ENCODE peak calls at places on chromosomes 11 and 22, in six cellular contexts. E is stimulated activated CD4-positive, alpha-beta T cell treated with anti-CD3 and anti-CD28 coated beads, TNF-alpha, amount 100 ng/mL, for 1 hour; M is NCI-H1048; R is AG09309; X is EH; T is GM23248. K is an unnamed sample.

GRCh38 chr11:94873910-94874575 is 99.3 kb downstream of the CWC15 start:
- DNase-seq in T (no peak), M (no peak), R (no peak), X (no peak), E (no peak), K (no peak)

GRCh38 chr11:12182650-12183511 is 72.5 kb downstream of the MICAL2 start:
- DNase-seq in X (peak), M (no peak), E (no peak), R (peak), T (peak), K (peak)

GRCh38 chr11:94563176-94563847 is 3.9 kb upstream of the PIWIL4 start:
- DNase-seq in E (no peak), R (no peak), X (peak), M (no peak), T (peak), K (peak)

GRCh38 chr22:29301716-29302401 is 4.6 kb upstream of the GAS2L1 start:
- DNase-seq in E (no peak), M (no peak), R (no peak), T (no peak), X (no peak), K (no peak)

GRCh38 chr11:2259466-2259830 is 10.9 kb downstream of the ASCL2 start:
- DNase-seq in X (no peak), T (no peak), R (no peak), E (no peak), M (no peak), K (no peak)

GRCh38 chr22:35739642-35740041 is 22.0 kb downstream of the APOL5 start:
- DNase-seq in M (no peak), T (peak), R (no peak), X (peak), E (no peak), K (peak)

GRCh38 chr11:43393765-43394355 is 35.1 kb downstream of the TTC17 start:
- DNase-seq in E (no peak), T (no peak), X (no peak), M (no peak), R (no peak), K (peak)

GRCh38 chr11:111512296-111513239 is at the start of gene BTG4:
- DNase-seq in R (no peak), E (no peak), M (no peak), X (peak), T (peak), K (peak)

GRCh38 chr22:39431216-39431801 is 25.5 kb upstream of the MGAT3 start:
- DNase-seq in X (no peak), M (no peak), R (no peak), T (no peak), E (no peak), K (no peak)

GRCh38 chr11:64687204-64687603 is 35.8 kb downstream of the NRXN2 start:
- DNase-seq in M (no peak), E (no peak), R (no peak), T (no peak), X (no peak), K (no peak)

GRCh38 chr11:50164050-50164449 is 131.4 kb downstream of the OR4C45 start:
- DNase-seq in R (no peak), T (no peak), X (no peak), E (no peak), M (no peak), K (no peak)

GRCh38 chr11:69635210-69635609 is 5.7 kb upstream of the CCND1 start:
- DNase-seq in M (no peak), R (no peak), T (no peak), X (no peak), E (no peak), K (no peak)

GRCh38 chr11:61627831-61628753 is 47.2 kb upstream of the SYT7 start:
- DNase-seq in E (peak), M (no peak), T (peak), R (peak), X (peak), K (peak)

GRCh38 chr11:34327804-34328631 is 29.8 kb downstream of the ABTB2 start:
- DNase-seq in R (no peak), X (no peak), T (no peak), M (no peak), E (no peak), K (no peak)

GRCh38 chr11:20011294-20011951 is 148.9 kb downstream of the DBX1 start:
- DNase-seq in E (no peak), R (no peak), M (no peak), X (no peak), T (peak), K (peak)

GRCh38 chr11:116233581-116233980 is 539.2 kb downstream of the BUD13 start:
- DNase-seq in R (no peak), E (no peak), T (no peak), M (no peak), X (no peak), K (no peak)

GRCh38 chr11:130555251-130555841 is 106.9 kb downstream of the ADAMTS15 start:
- DNase-seq in R (no peak), X (peak), M (no peak), T (peak), E (no peak), K (peak)

GRCh38 chr22:21681566-21682370 is 16.0 kb downstream of the PPIL2 start:
- DNase-seq in R (no peak), M (no peak), T (peak), E (no peak), X (no peak), K (no peak)

GRCh38 chr11:130407978-130408377 is 20.4 kb downstream of the ADAMTS8 start:
- DNase-seq in T (peak), R (peak), E (no peak), M (no peak), X (peak), K (peak)